ENCODE peak calls at places on chromosome 3, in five cellular contexts. K, U, F, W and H are unnamed samples.

GRCh38 chr3:70973558-70973957 is 610.0 kb downstream of the FOXP1 start:
- DNase-seq in K (no peak), U (peak), F (no peak), W (no peak), H (no peak)

GRCh38 chr3:187015903-187016638 is 85.7 kb downstream of the ST6GAL1 start:
- DNase-seq in K (no peak), U (no peak), F (no peak), W (peak), H (no peak)

GRCh38 chr3:151268267-151269235 is 9.8 kb downstream of the P2RY14 start:
- DNase-seq in K (no peak), U (no peak), F (no peak), W (no peak), H (no peak)

GRCh38 chr3:6518709-6519345 is 342.1 kb upstream of the GRM7 start:
- DNase-seq in K (no peak), U (no peak), F (peak), W (no peak), H (no peak)

GRCh38 chr3:144028798-144029411 is 57.3 kb downstream of the DIPK2A start:
- DNase-seq in K (no peak), U (no peak), F (no peak), W (peak), H (no peak)

GRCh38 chr3:50572801-50573371 is 3.6 kb downstream of the HEMK1 start:
- DNase-seq in K (no peak), U (no peak), F (no peak), W (no peak), H (no peak)

GRCh38 chr3:111732248-111732879 is 126.7 kb upstream of the PHLDB2 start:
- DNase-seq in K (peak), U (peak), F (no peak), W (no peak), H (no peak)

GRCh38 chr3:177554900-177555759 is 357.8 kb upstream of the TBL1XR1 start:
- DNase-seq in K (no peak), U (no peak), F (no peak), W (no peak), H (peak)

GRCh38 chr3:120438971-120439370 is 11.8 kb downstream of the FSTL1 start:
- DNase-seq in K (no peak), U (peak), F (no peak), W (no peak), H (no peak)

GRCh38 chr3:71713041-71713440 is 12.2 kb downstream of the EIF4E3 start:
- DNase-seq in K (no peak), U (no peak), F (no peak), W (no peak), H (no peak)

DNA sequence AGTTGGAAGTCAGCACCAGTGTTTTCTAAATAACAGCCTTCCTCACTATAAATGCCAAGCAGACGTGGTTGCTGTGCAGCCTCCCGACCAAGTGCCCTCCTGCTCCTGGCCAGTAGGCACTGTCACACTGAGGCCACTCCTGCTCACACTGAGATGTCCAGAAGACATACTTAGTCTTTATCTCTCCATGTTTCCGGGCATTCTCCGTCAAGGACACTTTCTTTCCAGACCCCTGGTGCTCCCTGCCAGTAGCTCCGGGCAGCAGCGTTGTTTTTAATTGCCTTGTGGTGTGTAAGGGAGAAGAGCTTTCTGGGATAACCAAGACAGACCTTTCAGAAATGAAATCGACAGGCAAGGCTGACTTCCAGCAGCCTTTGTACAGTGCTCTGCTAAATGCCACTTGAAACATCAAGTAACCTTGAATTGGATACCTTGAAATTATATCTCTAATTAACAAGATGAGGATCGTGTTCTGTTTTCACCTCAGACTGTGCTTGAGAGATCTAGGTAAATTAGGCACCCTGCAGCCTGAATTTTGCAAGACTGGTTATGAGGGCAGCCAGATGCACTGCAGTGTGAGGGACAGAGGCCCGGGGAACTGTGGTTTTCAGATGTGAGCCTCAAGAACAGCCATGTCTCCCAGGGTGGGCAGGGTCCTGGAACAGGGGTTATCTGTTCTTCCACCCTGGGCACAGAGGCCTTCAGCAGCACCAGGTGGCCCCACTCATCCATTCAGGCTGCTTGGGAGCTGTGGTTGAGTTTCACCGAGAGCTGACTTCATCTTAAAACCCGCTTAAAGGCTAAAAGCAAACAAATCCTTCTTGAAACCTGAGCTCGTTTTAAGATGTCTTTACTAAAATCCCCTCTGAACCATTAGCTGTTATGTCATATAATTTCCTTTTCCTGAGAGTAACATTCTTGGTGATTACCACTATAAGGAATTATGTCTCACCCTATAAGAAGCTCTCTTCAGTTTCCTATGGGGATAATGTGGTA is 105.6 kb upstream of the IL12A start:
- DNase-seq in K (no peak), U (no peak), F (no peak), W (no peak), H (no peak)
- TF ChIP-seq JUNB in K (no peak), U (no peak), F (no peak), W (no peak), H (no peak)

GRCh38 chr3:193922034-193922774 is 213.7 kb upstream of the HES1 start:
- DNase-seq in K (no peak), U (no peak), F (no peak), W (no peak), H (no peak)
- TF ChIP-seq JUNB in K (no peak), U (no peak), F (no peak), W (no peak), H (no peak)

GRCh38 chr3:48696156-48696555 is 10.4 kb upstream of the NCKIPSD start:
- DNase-seq in K (no peak), U (no peak), F (no peak), W (no peak), H (no peak)

GRCh38 chr3:48698891-48699290 is 13.2 kb upstream of the NCKIPSD start:
- DNase-seq in K (no peak), U (no peak), F (no peak), W (no peak), H (no peak)

GRCh38 chr3:48702320-48702921 is 14.6 kb downstream of the IP6K2 start:
- DNase-seq in K (no peak), U (no peak), F (no peak), W (no peak), H (peak)

GRCh38 chr3:48697952-48698351 is 12.2 kb upstream of the NCKIPSD start:
- DNase-seq in K (no peak), U (no peak), F (no peak), W (no peak), H (no peak)

GRCh38 chr3:48700750-48701405 is 15.2 kb upstream of the NCKIPSD start:
- DNase-seq in K (no peak), U (no peak), F (no peak), W (no peak), H (no peak)
- TF ChIP-seq JUNB in K (no peak), U (no peak), F (no peak), W (no peak), H (no peak)

GRCh38 chr3:52088445-52089367 is 32.3 kb upstream of the DUSP7 start:
- DNase-seq in K (peak), U (no peak), F (peak), W (no peak), H (no peak)

GRCh38 chr3:52085883-52086282 is 29.5 kb upstream of the DUSP7 start:
- DNase-seq in K (no peak), U (no peak), F (no peak), W (no peak), H (no peak)

GRCh38 chr3:52087728-52088127 is 31.4 kb upstream of the DUSP7 start:
- DNase-seq in K (no peak), U (no peak), F (no peak), W (no peak), H (no peak)

GRCh38 chr3:52086461-52086860 is 30.1 kb upstream of the DUSP7 start:
- DNase-seq in K (no peak), U (no peak), F (no peak), W (no peak), H (no peak)

DNA sequence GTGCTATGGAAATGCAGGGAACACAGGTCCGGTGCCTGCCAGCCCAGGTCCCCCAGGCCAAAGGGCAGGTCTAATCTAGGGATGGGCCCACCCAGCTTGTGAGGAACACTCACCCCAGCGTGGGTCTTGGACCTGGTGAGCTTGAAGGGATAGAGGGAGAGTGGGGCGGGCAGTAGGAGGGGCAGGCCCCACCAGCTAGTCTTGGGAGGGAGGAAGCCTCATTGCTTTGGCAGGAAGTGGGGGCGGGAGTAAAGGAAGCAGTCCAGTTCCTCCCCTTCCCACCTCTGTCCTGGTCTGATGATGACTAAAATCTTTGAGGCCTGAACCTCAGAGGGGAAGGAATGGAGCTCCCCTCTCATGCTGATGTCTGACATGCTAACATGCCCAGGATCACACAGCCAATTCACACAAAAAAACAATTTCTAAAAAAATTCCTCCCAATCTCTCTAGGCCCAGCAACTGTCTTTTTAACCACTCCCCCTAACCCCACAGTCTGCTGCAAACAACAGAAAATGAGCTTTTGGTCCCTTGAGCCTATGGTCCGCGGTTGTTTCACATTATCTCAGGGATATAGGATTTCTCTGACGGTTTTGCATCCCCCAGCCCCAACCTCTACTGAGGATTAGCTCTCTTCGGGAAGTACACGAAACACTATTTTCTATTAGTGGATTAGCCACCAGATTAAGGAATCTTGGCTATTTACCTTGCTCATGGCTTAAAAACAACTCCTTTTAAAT is 30.7 kb upstream of the DUSP7 start:
- DNase-seq in K (no peak), U (no peak), F (peak), W (no peak), H (no peak)
- TF ChIP-seq JUNB in K (no peak), U (no peak), F (no peak), W (no peak), H (no peak)

GRCh38 chr3:185717121-185717520 is 107.7 kb downstream of the IGF2BP2 start:
- DNase-seq in K (no peak), U (no peak), F (no peak), W (no peak), H (no peak)
- TF ChIP-seq JUNB in K (no peak), U (no peak), F (no peak), W (no peak), H (no peak)